ENCODE peak calls at places on chromosome 10, in five cellular contexts. H is kidney, C is DMS153, J is kidney epithelial cell, S is NCI-H1092 treated with DMSO at 0.1 percent for 48 hours. G is an unnamed sample.

GRCh38 chr10:123398180-123398591 is 244.0 kb downstream of the BUB3 start:
- DNase-seq in H (no peak), C (no peak), S (no peak), J (no peak), G (no peak)

GRCh38 chr10:18437486-18437885 is 213.9 kb downstream of the NSUN6 start:
- DNase-seq in H (no peak), S (no peak), J (no peak), C (no peak), G (no peak)

GRCh38 chr10:43078986-43079273 is 2.1 kb downstream of the RET start:
- DNase-seq in J (no peak), S (no peak), H (no peak), C (no peak), G (no peak)

GRCh38 chr10:44339218-44339617 is 45.7 kb downstream of the CXCL12 start:
- DNase-seq in H (no peak), S (no peak), J (peak; percentile 39), C (no peak), G (no peak)

GRCh38 chr10:93216341-93216985 is 142.8 kb downstream of the CYP26A1 start:
- DNase-seq in C (no peak), H (no peak), J (no peak), S (no peak), G (no peak)

GRCh38 chr10:43039629-43040481 is 37.0 kb upstream of the RET start:
- DNase-seq in C (no peak), H (peak; percentile 52), J (no peak), S (no peak), G (no peak)

GRCh38 chr10:7872041-7872442 is 53.7 kb downstream of the TAF3 start:
- DNase-seq in C (no peak), J (no peak), H (no peak), S (peak; percentile 64), G (peak; percentile 21)

GRCh38 chr10:116961305-116962251 is 43.4 kb downstream of the SHTN1 start:
- DNase-seq in S (peak; percentile 95), C (peak; percentile 97), J (no peak), H (no peak), G (peak; percentile 87)

GRCh38 chr10:24272374-24272773 is 63.4 kb downstream of the KIAA1217 start:
- DNase-seq in H (no peak), S (no peak), J (no peak), C (no peak), G (no peak)

GRCh38 chr10:123835575-123835974 is 56.0 kb downstream of the CPXM2 start:
- DNase-seq in H (no peak), J (no peak), C (no peak), S (no peak), G (no peak)

GRCh38 chr10:19935106-19935505 is 118.9 kb downstream of the PLXDC2 start:
- DNase-seq in H (no peak), J (no peak), C (no peak), S (no peak), G (no peak)

GRCh38 chr10:82768040-82768439 is 893.0 kb downstream of the NRG3 start:
- DNase-seq in J (no peak), H (no peak), S (no peak), C (no peak), G (no peak)

GRCh38 chr10:107619124-107619523 is 454.6 kb upstream of the SORCS1 start:
- DNase-seq in S (no peak), H (no peak), J (no peak), C (no peak), G (no peak)

GRCh38 chr10:77436257-77436780 is 201.3 kb downstream of the KCNMA1 start:
- DNase-seq in C (no peak), H (no peak), S (no peak), J (no peak), G (no peak)

GRCh38 chr10:120599202-120599724 is 142.2 kb downstream of the PLPP4 start:
- DNase-seq in C (no peak), S (no peak), H (no peak), J (no peak), G (no peak)

GRCh38 chr10:72753760-72754231 is 61.9 kb downstream of the MCU start:
- DNase-seq in S (no peak), J (no peak), C (no peak), H (no peak), G (no peak)

GRCh38 chr10:118722694-118723093 is 32.1 kb downstream of the CACUL1 start:
- DNase-seq in H (no peak), J (no peak), S (no peak), C (no peak), G (no peak)

GRCh38 chr10:124096494-124096893 is 3.1 kb upstream of the CHST15 start:
- DNase-seq in S (no peak), J (no peak), H (no peak), C (no peak), G (no peak)

GRCh38 chr10:71520042-71520441 is 123.3 kb downstream of the CDH23 start:
- DNase-seq in J (no peak), S (no peak), H (no peak), C (no peak), G (no peak)

GRCh38 chr10:11776080-11776479 is 33.9 kb downstream of the ECHDC3 start:
- DNase-seq in J (no peak), C (no peak), H (no peak), S (no peak), G (no peak)

GRCh38 chr10:79491171-79491835 is 21.0 kb upstream of the EIF5AL1 start:
- DNase-seq in S (no peak), H (no peak), J (no peak), C (no peak), G (no peak)

GRCh38 chr10:23073527-23073926 is 21.9 kb upstream of the MSRB2 start:
- DNase-seq in C (no peak), H (no peak), S (no peak), J (no peak), G (no peak)

GRCh38 chr10:100182281-100182680 is 3.5 kb downstream of the ERLIN1 start:
- DNase-seq in C (no peak), J (no peak), S (no peak), H (no peak), G (no peak)

GRCh38 chr10:15300145-15300544 is 70.9 kb downstream of the FAM171A1 start:
- DNase-seq in C (no peak), S (no peak), J (no peak), H (no peak), G (no peak)

G was measured in NCI-H2081.